ENCODE peak calls at places on chromosome 17, in nine cellular contexts. P, K, N, Z, F, E, H, T and L are unnamed samples.

GRCh38 chr17:74513987-74514631 is 17.2 kb downstream of the CD300LB start:
- DNase-seq in Z (no peak), K (peak; percentile 91), E (peak; percentile 28), N (no peak), F (peak; percentile 65), P (no peak), T (peak; percentile 26), H (peak; percentile 79), L (no peak)

GRCh38 chr17:1730345-1731193 is 6.1 kb downstream of the WDR81 start:
- DNase-seq in P (peak; percentile 49), N (no peak), K (no peak), F (peak; percentile 98), H (no peak), E (no peak), T (no peak), Z (no peak), L (no peak)

GRCh38 chr17:3963214-3964201 is 729 bp downstream of the ATP2A3 start:
- DNase-seq in T (peak; percentile 46), P (peak; percentile 41), H (peak; percentile 46), K (peak; percentile 80), F (no peak), Z (no peak), N (no peak), E (peak; percentile 50), L (no peak)

GRCh38 chr17:72430611-72431432 is 310.0 kb downstream of the SOX9 start:
- DNase-seq in N (no peak), H (no peak), P (no peak), Z (no peak), K (no peak), E (no peak), F (peak; percentile 14), T (no peak), L (no peak)

GRCh38 chr17:72270530-72270929 is 149.7 kb downstream of the SOX9 start:
- DNase-seq in P (no peak), K (no peak), H (no peak), E (no peak), F (peak; percentile 48), Z (peak; percentile 12), T (no peak), N (no peak), L (no peak)

GRCh38 chr17:39809221-39809620 is 54.9 kb downstream of the IKZF3 start:
- DNase-seq in K (no peak), E (no peak), Z (no peak), P (no peak), T (no peak), N (no peak), F (no peak), H (no peak), L (no peak)

GRCh38 chr17:65005858-65006257 is 50.7 kb downstream of the GNA13 start:
- DNase-seq in H (no peak), E (no peak), F (no peak), T (no peak), K (no peak), P (no peak), Z (no peak), N (no peak), L (no peak)

GRCh38 chr17:82424001-82424862 is 5.8 kb upstream of the OGFOD3 start:
- DNase-seq in K (peak; percentile 76), F (peak; percentile 61), H (peak; percentile 44), P (peak; percentile 46), Z (no peak), E (peak; percentile 35), N (no peak), T (peak; percentile 54), L (no peak)

GRCh38 chr17:4947411-4948165 is 742 bp downstream of the PFN1 start:
- DNase-seq in K (peak; percentile 41), N (no peak), T (peak; percentile 66), F (peak; percentile 39), E (peak; percentile 49), H (peak; percentile 69), P (peak; percentile 54), Z (no peak), L (no peak)

GRCh38 chr17:39981207-39982068 is 831 bp downstream of the PSMD3 start:
- DNase-seq in Z (no peak), F (no peak), T (no peak), E (no peak), K (peak; percentile 46), H (no peak), P (no peak), N (no peak), L (no peak)